ENCODE peak calls at places on chromosomes 7 and 10, in nine cellular contexts. D is uterus, W is A549, Y is gastrocnemius medialis, X is prostate gland, Q is transverse colon, V is right lobe of liver, R is lower leg skin, K is tibial nerve. E is an unnamed sample.
A peak's percentile ranks its signal among the peaks of the same experiment; 100 is the strongest.

GRCh38 chr7:151018421-151019129 is 5.7 kb downstream of the ATG9B start:
- DNase-seq in W (no peak), Y (no peak), R (no peak), X (no peak), K (no peak), D (no peak), Q (no peak), V (no peak), E (no peak)

GRCh38 chr7:136050462-136050847 is 73.3 kb upstream of the MTPN start:
- DNase-seq in Q (no peak), R (no peak), Y (no peak), D (no peak), V (no peak), X (no peak), W (no peak), K (no peak), E (no peak)

GRCh38 chr7:43785425-43785824 is 26.9 kb downstream of the BLVRA start:
- DNase-seq in V (no peak), Y (no peak), Q (peak; percentile 40), K (no peak), D (peak; percentile 78), X (no peak), R (peak; percentile 55), W (no peak), E (peak; percentile 91)

GRCh38 chr10:28139138-28139537 is 140.3 kb upstream of the ODAD2 start:
- DNase-seq in V (no peak), Y (no peak), K (no peak), Q (no peak), D (no peak), X (no peak), W (no peak), R (no peak), E (no peak)

GRCh38 chr7:18828333-18829100 is 288.9 kb downstream of the TWIST1 start:
- DNase-seq in K (no peak), Q (no peak), D (no peak), V (no peak), Y (no peak), R (no peak), W (no peak), X (no peak), E (no peak)

GRCh38 chr10:123998197-123999141 is 94.9 kb downstream of the CHST15 start:
- DNase-seq in V (peak; percentile 35), X (no peak), D (no peak), W (no peak), Q (no peak), Y (no peak), R (no peak), K (no peak), E (no peak)

GRCh38 chr10:73871915-73872710 is 2.2 kb downstream of the CAMK2G start:
- DNase-seq in D (no peak), Y (peak; percentile 43), Q (peak; percentile 79), V (no peak), R (no peak), X (no peak), K (no peak), W (no peak), E (no peak)

GRCh38 chr7:150948791-150949251 is 29.3 kb downstream of the KCNH2 start:
- DNase-seq in V (peak; percentile 42), Q (no peak), W (no peak), K (no peak), R (no peak), Y (no peak), X (no peak), D (no peak), E (no peak)

GRCh38 chr7:17722798-17723197 is 217.5 kb downstream of the SNX13 start:
- DNase-seq in D (no peak), R (no peak), V (no peak), W (no peak), Y (no peak), Q (no peak), K (no peak), X (no peak), E (no peak)

GRCh38 chr7:142345817-142346216 is 88.0 kb upstream of the PRSS58 start:
- DNase-seq in W (no peak), R (no peak), X (no peak), Y (no peak), D (no peak), Q (no peak), K (no peak), V (no peak), E (no peak)

GRCh38 chr7:27160546-27161213 is 4.2 kb upstream of the HOXA7 start:
- DNase-seq in Q (peak; percentile 94), R (peak; percentile 90), K (peak; percentile 86), D (peak; percentile 88), W (peak; percentile 82), V (peak; percentile 87), X (peak; percentile 90), Y (peak; percentile 85), E (peak; percentile 98)

GRCh38 chr10:122461729-122462532 is 578 bp downstream of the HTRA1 start:
- DNase-seq in Y (no peak), X (peak; percentile 32), K (no peak), Q (no peak), V (peak; percentile 79), D (peak; percentile 34), W (peak; percentile 22), R (no peak), E (no peak)

DNA sequence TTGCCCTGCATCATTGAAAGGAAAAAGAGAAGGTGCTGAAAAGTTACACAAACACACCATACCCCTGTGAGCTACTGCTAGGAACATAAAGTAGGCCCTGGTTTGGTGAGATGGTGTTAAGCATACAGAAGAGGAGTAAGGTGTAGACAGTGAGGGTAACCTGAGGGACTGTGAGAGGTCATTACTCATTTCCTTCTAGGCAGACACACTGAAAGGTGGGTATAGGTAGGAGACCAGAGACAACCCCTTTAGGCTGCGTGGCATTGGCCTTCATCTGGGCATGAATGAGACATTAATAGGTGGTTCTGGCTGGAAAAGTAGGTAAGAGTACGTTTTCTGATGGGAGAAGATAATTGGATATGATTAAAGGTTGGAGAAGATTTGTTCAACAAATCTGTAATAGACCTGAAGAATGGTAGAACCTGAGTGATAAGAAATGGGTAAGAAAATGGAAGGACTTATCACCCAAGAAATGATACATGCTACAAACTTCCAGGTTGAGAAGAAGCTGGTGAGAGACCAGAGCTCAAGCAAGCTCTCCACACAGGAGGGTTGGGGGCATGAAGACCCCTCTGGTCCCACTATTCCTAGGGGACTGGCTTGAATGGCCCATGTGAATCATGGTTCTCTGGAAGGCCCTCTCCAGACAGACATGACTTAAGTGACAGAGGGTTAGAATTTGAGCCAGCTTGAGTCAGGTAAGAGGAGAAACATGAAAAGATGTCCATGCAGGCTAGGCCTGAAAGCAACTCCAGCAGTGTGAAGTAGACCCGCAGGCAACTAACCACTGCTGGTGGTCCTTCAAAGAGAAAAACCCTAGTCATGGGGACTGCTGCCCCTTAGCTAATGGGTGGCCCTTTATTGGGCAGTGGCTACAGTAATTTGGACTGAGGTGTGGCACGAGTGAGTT is 3.8 kb downstream of the COMTD1 start:
- DNase-seq in V (no peak), W (no peak), R (no peak), Q (no peak), Y (no peak), D (no peak), K (no peak), X (no peak), E (no peak)
- TF ChIP-seq POLR2A in V (no peak), W (no peak), R (no peak), Q (no peak), Y (no peak), D (no peak), K (no peak), X (no peak), E (no peak)

GRCh38 chr10:118148245-118148644 is 101.5 kb upstream of the RAB11FIP2 start:
- DNase-seq in K (no peak), R (no peak), Q (no peak), D (no peak), V (no peak), W (no peak), X (no peak), Y (no peak), E (no peak)

DNA sequence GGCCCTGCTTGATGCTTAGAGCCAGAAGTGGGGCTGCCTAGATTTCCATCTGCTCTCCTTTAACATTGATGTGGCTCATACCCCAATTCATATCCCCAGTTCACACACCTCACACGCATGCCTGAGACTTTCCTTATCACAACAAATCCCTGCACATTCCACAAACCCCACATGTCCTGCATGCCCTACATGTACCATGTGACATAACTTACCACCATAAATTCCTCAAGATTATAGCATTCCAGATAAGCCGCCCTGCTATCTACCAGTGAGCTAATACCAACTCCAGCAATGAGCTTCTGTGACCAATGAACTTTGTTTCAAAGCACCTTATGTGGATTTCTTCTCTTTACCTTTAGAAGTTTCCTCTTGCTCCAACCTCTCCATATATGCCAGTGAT is 104.7 kb upstream of the RAB11FIP2 start:
- DNase-seq in W (no peak), D (no peak), R (no peak), Y (no peak), K (no peak), Q (no peak), V (no peak), X (no peak), E (no peak)
- TF ChIP-seq POLR2A in W (no peak), D (no peak), R (no peak), Y (no peak), K (no peak), Q (no peak), V (no peak), X (no peak), E (no peak)

DNA sequence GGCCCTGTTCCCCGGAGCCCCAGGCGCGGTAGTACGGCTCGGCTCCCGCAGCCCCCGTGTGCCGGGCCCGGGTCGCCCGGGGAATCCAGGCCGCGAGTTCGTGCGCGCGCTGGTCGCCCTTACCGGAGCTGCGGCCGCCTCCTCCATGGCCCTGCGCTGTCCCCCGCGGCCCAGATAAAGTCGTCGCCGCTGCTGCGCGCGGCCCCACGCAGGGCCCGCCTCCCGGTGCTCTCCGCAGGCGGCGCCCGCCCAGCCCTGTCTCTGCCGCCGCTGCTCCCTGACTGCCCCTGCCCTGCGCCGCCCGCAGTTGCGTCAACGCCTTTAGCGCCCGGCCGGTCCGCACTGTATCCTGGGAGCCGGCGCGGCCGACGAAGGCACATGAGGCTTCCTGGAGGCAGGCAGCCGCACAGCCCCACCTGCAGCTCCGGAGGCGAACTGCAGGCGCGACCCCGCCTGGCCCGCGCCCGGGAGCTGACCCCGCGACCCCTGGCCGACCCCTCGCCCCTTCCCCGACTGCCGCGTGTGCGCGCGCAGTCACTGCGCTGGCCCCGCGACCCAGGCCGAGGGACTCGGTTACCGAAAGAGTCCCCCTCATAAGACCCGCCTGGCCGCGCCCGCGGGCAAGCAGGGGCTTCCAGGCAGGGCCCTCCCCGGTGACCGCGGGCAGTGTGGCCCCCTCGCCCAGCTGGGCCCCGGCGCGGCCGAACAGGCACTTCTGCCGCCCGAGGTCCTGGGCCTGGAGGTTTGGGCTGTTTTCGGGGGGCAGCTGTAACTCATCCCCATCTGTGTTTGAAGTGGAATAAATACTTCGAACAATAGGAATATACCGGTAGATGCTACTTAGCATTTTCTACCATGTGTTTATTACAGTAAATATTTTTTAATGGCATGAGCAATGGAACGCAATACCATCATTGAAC is 127.1 kb upstream of the ZNF746 start:
- DNase-seq in X (peak; percentile 90), Y (peak; percentile 92), K (peak; percentile 86), D (peak; percentile 88), W (peak; percentile 74), V (peak; percentile 97), R (peak; percentile 89), Q (peak; percentile 95), E (peak; percentile 93)
- TF ChIP-seq POLR2A in X (peak; percentile 74), Y (peak; percentile 83), K (peak; percentile 63), D (peak; percentile 73), W (peak; percentile 78), V (peak; percentile 92), R (no peak), Q (peak; percentile 82), E (peak; percentile 94)

DNA sequence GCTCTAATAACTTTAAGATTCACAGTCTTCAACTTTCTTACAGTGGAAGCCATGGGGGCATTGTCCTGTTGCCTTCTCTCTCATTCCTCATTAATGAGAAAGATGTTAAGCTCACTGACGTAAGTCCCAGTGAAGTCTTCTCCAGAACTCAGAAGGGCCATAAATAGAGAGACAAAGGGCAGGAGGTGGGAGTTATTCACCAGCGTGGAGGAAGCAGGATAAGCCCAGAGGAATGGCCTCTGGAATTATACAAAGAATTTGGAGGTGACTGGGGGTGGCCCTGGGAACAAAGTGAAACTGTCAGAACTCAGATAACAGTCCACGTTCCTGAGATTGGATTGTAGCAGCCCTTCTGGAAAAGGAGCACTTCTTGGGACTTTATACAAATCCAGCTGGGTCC is 52.4 kb downstream of the SORBS1 start:
- DNase-seq in W (no peak), R (no peak), X (no peak), Y (no peak), V (no peak), D (peak; percentile 50), Q (no peak), K (no peak), E (no peak)
- TF ChIP-seq POLR2A in W (no peak), R (no peak), X (no peak), Y (no peak), V (no peak), D (peak; percentile 25), Q (no peak), K (no peak), E (no peak)

E was measured in H54.